ENCODE peak calls at places on chromosomes 11 and 22, in seven cellular contexts. H, D, N, Q, Z, F and T are unnamed samples.

GRCh38 chr11:110907629-110908028 is 195.4 kb upstream of the ARHGAP20 start:
- DNase-seq in Z (no peak), Q (peak), N (peak), F (no peak), D (no peak), H (no peak), T (no peak)

GRCh38 chr11:61872935-61873565 is 18.3 kb downstream of the FADS3 start:
- DNase-seq in Q (no peak), F (no peak), D (no peak), H (no peak), N (no peak), Z (no peak), T (no peak)

GRCh38 chr22:22712666-22713365 is 68.4 kb downstream of the GGTLC2 start:
- DNase-seq in N (no peak), F (no peak), H (no peak), D (no peak), Q (no peak), Z (no peak), T (no peak)

GRCh38 chr22:18968011-18968749 is 32.1 kb upstream of the PRODH start:
- DNase-seq in Q (no peak), F (peak), N (no peak), Z (no peak), D (no peak), H (no peak), T (no peak)

GRCh38 chr22:50098052-50098451 is 8.2 kb downstream of the MOV10L1 start:
- DNase-seq in Z (no peak), F (no peak), H (no peak), D (no peak), Q (no peak), N (no peak), T (no peak)

GRCh38 chr11:76419896-76420295 is 24.9 kb upstream of the EMSY start:
- DNase-seq in N (no peak), H (no peak), Q (no peak), D (no peak), Z (peak), F (no peak), T (no peak)

GRCh38 chr11:17219016-17219415 is 11.2 kb upstream of the PIK3C2A start:
- DNase-seq in F (no peak), N (peak), D (no peak), H (no peak), Z (no peak), Q (no peak), T (no peak)

GRCh38 chr11:132334769-132335280 is 964.4 kb downstream of the NTM start:
- DNase-seq in Z (no peak), Q (no peak), H (no peak), D (no peak), F (no peak), N (no peak), T (no peak)

GRCh38 chr22:22507743-22508273 is 734 bp downstream of the ZNF280B start:
- DNase-seq in Q (no peak), N (no peak), F (no peak), D (no peak), H (no peak), Z (peak), T (no peak)

GRCh38 chr11:17116121-17116520 is 38.7 kb upstream of the RPS13 start:
- DNase-seq in H (no peak), D (no peak), Q (no peak), N (no peak), F (no peak), Z (no peak), T (no peak)

GRCh38 chr11:58647141-58647699 is 24.8 kb downstream of the CNTF start:
- DNase-seq in N (no peak), H (no peak), D (no peak), Z (peak), Q (no peak), F (no peak), T (no peak)

GRCh38 chr22:24920029-24920428 is 26.5 kb downstream of the LHFPL7 start:
- DNase-seq in Q (no peak), Z (no peak), N (no peak), D (no peak), H (no peak), F (no peak), T (no peak)

GRCh38 chr11:106974831-106975230 is 43.4 kb downstream of the GUCY1A2 start:
- DNase-seq in H (no peak), Z (no peak), D (no peak), F (no peak), Q (no peak), N (no peak), T (no peak)

GRCh38 chr11:126477526-126478275 is 122.2 kb downstream of the ST3GAL4 start:
- DNase-seq in Z (no peak), F (no peak), Q (no peak), D (no peak), H (no peak), N (no peak), T (peak)

GRCh38 chr11:75033916-75034315 is 45.2 kb downstream of the NEU3 start:
- DNase-seq in H (no peak), D (no peak), Q (no peak), F (no peak), N (no peak), Z (no peak), T (no peak)

GRCh38 chr22:39405346-39406085 is 5.9 kb downstream of the TAB1 start:
- DNase-seq in N (no peak), Z (no peak), D (peak), H (no peak), F (peak), Q (no peak), T (no peak)

GRCh38 chr11:113465786-113466185 is 9.4 kb downstream of the DRD2 start:
- DNase-seq in Q (no peak), Z (no peak), N (no peak), F (no peak), H (no peak), D (no peak), T (no peak)

GRCh38 chr11:32962016-32962415 is 53.7 kb upstream of the DEPDC7 start:
- DNase-seq in H (no peak), Z (no peak), N (peak), F (no peak), Q (no peak), D (no peak), T (no peak)

GRCh38 chr22:24133187-24133965 is 47.9 kb upstream of the SUSD2 start:
- DNase-seq in D (no peak), Z (no peak), F (no peak), Q (peak), N (no peak), H (peak), T (no peak)

GRCh38 chr22:29311468-29312217 is 3.9 kb downstream of the RASL10A start:
- DNase-seq in D (no peak), N (no peak), Q (no peak), Z (peak), F (peak), H (no peak), T (no peak)

GRCh38 chr11:20912046-20912821 is 242.8 kb downstream of the NELL1 start:
- DNase-seq in Z (no peak), N (no peak), H (no peak), D (no peak), F (no peak), Q (no peak), T (no peak)

GRCh38 chr11:33000181-33000580 is 15.5 kb upstream of the DEPDC7 start:
- DNase-seq in D (no peak), H (no peak), Q (no peak), Z (no peak), F (no peak), N (peak), T (no peak)

GRCh38 chr11:93248602-93249001 is 50.8 kb upstream of the SLC36A4 start:
- DNase-seq in H (no peak), N (peak), F (no peak), Z (no peak), D (no peak), Q (no peak), T (no peak)

GRCh38 chr11:8533332-8533731 is 60.7 kb downstream of the STK33 start:
- DNase-seq in F (no peak), Z (peak), H (no peak), Q (no peak), D (no peak), N (no peak), T (no peak)

GRCh38 chr11:134741453-134742227 is 329.6 kb upstream of the B3GAT1 start:
- DNase-seq in Z (no peak), D (no peak), Q (no peak), N (no peak), F (no peak), H (no peak), T (no peak)

GRCh38 chr11:27444801-27445215 is 27.8 kb downstream of the LGR4 start:
- DNase-seq in F (no peak), Q (no peak), N (no peak), D (no peak), H (no peak), Z (no peak), T (no peak)

GRCh38 chr22:38266120-38266519 is 6.7 kb downstream of the TMEM184B start:
- DNase-seq in Z (no peak), N (no peak), Q (no peak), F (no peak), D (no peak), H (no peak), T (no peak)

GRCh38 chr11:65918211-65919150 is at the start of gene C11orf68:
- DNase-seq in H (no peak), Z (no peak), F (no peak), Q (no peak), D (no peak), N (no peak), T (no peak)

GRCh38 chr22:24578355-24579241 is 14.3 kb downstream of the LRRC75B start:
- DNase-seq in N (peak), Z (no peak), H (no peak), F (no peak), D (no peak), Q (no peak), T (no peak)

GRCh38 chr11:2178906-2179494 is 7.4 kb upstream of the TH start:
- DNase-seq in F (no peak), Z (no peak), H (no peak), D (no peak), N (peak), Q (no peak), T (no peak)

GRCh38 chr11:73267122-73267846 is 4.9 kb upstream of the P2RY6 start:
- DNase-seq in N (no peak), Z (no peak), F (no peak), D (no peak), H (no peak), Q (no peak), T (no peak)

GRCh38 chr22:39318507-39319283 is 728 bp downstream of the RPL3 start:
- DNase-seq in D (no peak), Q (no peak), H (peak), F (no peak), Z (no peak), N (peak), T (peak)

GRCh38 chr11:66386171-66387069 is 14.9 kb upstream of the SLC29A2 start:
- DNase-seq in H (peak), N (peak), Z (peak), D (peak), F (peak), Q (peak), T (peak)

GRCh38 chr11:6742260-6742659 is 29.5 kb downstream of the OR2AG2 start:
- DNase-seq in Q (no peak), Z (no peak), F (no peak), D (no peak), N (no peak), H (no peak), T (no peak)

GRCh38 chr11:62443390-62444201 is 24.8 kb downstream of the SCGB1A1 start:
- DNase-seq in N (no peak), Q (no peak), F (no peak), Z (no peak), D (no peak), H (no peak), T (no peak)

GRCh38 chr11:47941907-47942558 is 38.3 kb upstream of the PTPRJ start:
- DNase-seq in Z (no peak), H (no peak), D (peak), F (no peak), N (no peak), Q (no peak), T (no peak)

GRCh38 chr22:37212174-37212906 is at the start of gene SSTR3:
- DNase-seq in H (no peak), Z (no peak), N (no peak), Q (no peak), F (peak), D (no peak), T (no peak)

GRCh38 chr11:9838229-9838628 is 174.4 kb downstream of the SWAP70 start:
- DNase-seq in H (no peak), Z (no peak), F (no peak), N (peak), D (no peak), Q (no peak), T (no peak)